ENCODE peak calls at places on chromosome 15, in eight cellular contexts. F is tibial nerve; X is stimulated activated naive CD8-positive, alpha-beta T cell treated with anti-CD3 and anti-CD28 coated beads, Interleukin-15, amount 100 ng/mL, for 72 hours; Y is stimulated activated CD4-positive, alpha-beta T cell treated with anti-CD3 and anti-CD28 coated beads, Interleukin-4, amount 100 ng/mL, for 4 hours; B is NCI-H1694; P is fibroblast of lung; D is MG63; U is activated CD4-positive, CD25-positive, alpha-beta regulatory T cell treated with anti-CD3 and anti-CD28 coated beads, Interleukin-2, amount 50 U/mL, for 16 hours. V is an unnamed sample.

GRCh38 chr15:68187559-68187958 is 17.6 kb downstream of the CALML4 start:
- DNase-seq in F (no peak), X (no peak), Y (no peak), B (peak; percentile 64), P (peak; percentile 90), D (peak; percentile 40), U (no peak), V (no peak)

GRCh38 chr15:90560229-90560771 is 30.6 kb downstream of the CRTC3 start:
- DNase-seq in F (peak; percentile 32), X (no peak), Y (no peak), B (no peak), P (peak; percentile 95), D (peak; percentile 45), U (no peak), V (no peak)

GRCh38 chr15:35329993-35330695 is 215.8 kb downstream of the DPH6 start:
- DNase-seq in F (no peak), X (no peak), Y (no peak), B (no peak), P (no peak), D (no peak), U (no peak), V (no peak)

GRCh38 chr15:89171136-89172072 is 50.0 kb downstream of the RLBP1 start:
- DNase-seq in F (no peak), X (no peak), Y (no peak), B (peak; percentile 56), P (peak; percentile 63), D (peak; percentile 29), U (no peak), V (peak; percentile 19)

GRCh38 chr15:75420698-75421097 is 30.8 kb downstream of the SIN3A start:
- DNase-seq in F (no peak), X (no peak), Y (no peak), B (no peak), P (peak; percentile 54), D (no peak), U (no peak), V (no peak)

GRCh38 chr15:80710635-80711553 is 15.8 kb downstream of the ABHD17C start:
- DNase-seq in F (no peak), X (peak; percentile 82), Y (no peak), B (no peak), P (no peak), D (no peak), U (no peak), V (no peak)

GRCh38 chr15:90667063-90667754 is 49.9 kb upstream of the BLM start:
- DNase-seq in F (no peak), X (no peak), Y (no peak), B (no peak), P (no peak), D (no peak), U (no peak), V (no peak)

GRCh38 chr15:26038693-26039092 is 175.6 kb upstream of the ATP10A start:
- DNase-seq in F (no peak), X (no peak), Y (no peak), B (no peak), P (no peak), D (no peak), U (no peak), V (no peak)

GRCh38 chr15:88701561-88702095 is 62.8 kb downstream of the ISG20 start:
- DNase-seq in F (no peak), X (no peak), Y (no peak), B (peak; percentile 5), P (no peak), D (no peak), U (no peak), V (no peak)

GRCh38 chr15:69403611-69404010 is 10.5 kb upstream of the KIF23 start:
- DNase-seq in F (no peak), X (no peak), Y (no peak), B (no peak), P (peak; percentile 88), D (peak; percentile 15), U (no peak), V (no peak)

GRCh38 chr15:45179221-45179985 is 8.4 kb downstream of the SHF start:
- DNase-seq in F (no peak), X (peak; percentile 38), Y (peak; percentile 44), B (no peak), P (no peak), D (no peak), U (no peak), V (peak; percentile 54)

GRCh38 chr15:62390793-62391543 is 225.9 kb upstream of the C2CD4B start:
- DNase-seq in F (no peak), X (peak; percentile 27), Y (peak; percentile 24), B (no peak), P (peak; percentile 46), D (peak; percentile 53), U (no peak), V (peak; percentile 29)

GRCh38 chr15:42131826-42132806 is 24.3 kb downstream of the PLA2G4F start:
- DNase-seq in F (no peak), X (no peak), Y (no peak), B (no peak), P (no peak), D (no peak), U (no peak), V (no peak)

GRCh38 chr15:80325206-80325605 is 73.2 kb upstream of the CTXND1 start:
- DNase-seq in F (no peak), X (no peak), Y (no peak), B (no peak), P (peak; percentile 43), D (no peak), U (no peak), V (no peak)

GRCh38 chr15:92906563-92907081 is 6.5 kb downstream of the CHD2 start:
- DNase-seq in F (no peak), X (peak; percentile 58), Y (no peak), B (no peak), P (no peak), D (peak; percentile 22), U (peak; percentile 33), V (peak; percentile 56)

GRCh38 chr15:58958811-58959210 is 25.3 kb upstream of the SLTM start:
- DNase-seq in F (no peak), X (no peak), Y (no peak), B (no peak), P (no peak), D (no peak), U (no peak), V (no peak)

GRCh38 chr15:100759116-100759515 is 120.5 kb upstream of the ALDH1A3 start:
- DNase-seq in F (no peak), X (no peak), Y (no peak), B (no peak), P (peak; percentile 67), D (peak; percentile 77), U (no peak), V (no peak)

GRCh38 chr15:63601026-63601726 is 4.0 kb downstream of the FBXL22 start:
- DNase-seq in F (no peak), X (peak; percentile 59), Y (peak; percentile 51), B (no peak), P (no peak), D (peak; percentile 57), U (no peak), V (peak; percentile 60)

GRCh38 chr15:78640527-78640839 is 527 bp downstream of the CHRNB4 start:
- DNase-seq in F (no peak), X (no peak), Y (no peak), B (no peak), P (no peak), D (no peak), U (no peak), V (no peak)

GRCh38 chr15:26287381-26287780 is 424.3 kb upstream of the ATP10A start:
- DNase-seq in F (no peak), X (no peak), Y (no peak), B (no peak), P (no peak), D (no peak), U (no peak), V (no peak)

GRCh38 chr15:76433798-76434400 is 97.3 kb downstream of the ISL2 start:
- DNase-seq in F (no peak), X (no peak), Y (no peak), B (no peak), P (no peak), D (peak; percentile 4), U (no peak), V (no peak)

GRCh38 chr15:64134322-64134829 is 17.2 kb upstream of the SNX22 start:
- DNase-seq in F (no peak), X (no peak), Y (no peak), B (no peak), P (peak; percentile 61), D (peak; percentile 61), U (no peak), V (no peak)

GRCh38 chr15:68244235-68244634 is 14.7 kb upstream of the CLN6 start:
- DNase-seq in F (no peak), X (no peak), Y (no peak), B (no peak), P (no peak), D (no peak), U (no peak), V (no peak)

GRCh38 chr15:69798481-69799315 is 299.0 kb downstream of the TLE3 start:
- DNase-seq in F (no peak), X (no peak), Y (no peak), B (no peak), P (no peak), D (no peak), U (no peak), V (no peak)

GRCh38 chr15:52257734-52258062 is 37.9 kb downstream of the MYO5C start:
- DNase-seq in F (no peak), X (no peak), Y (no peak), B (no peak), P (no peak), D (peak; percentile 29), U (no peak), V (no peak)

GRCh38 chr15:74392402-74392876 is 25.0 kb upstream of the CYP11A1 start:
- DNase-seq in F (no peak), X (no peak), Y (no peak), B (no peak), P (peak; percentile 27), D (no peak), U (no peak), V (no peak)

GRCh38 chr15:34810455-34811146 is 15.3 kb upstream of the ACTC1 start:
- DNase-seq in F (no peak), X (no peak), Y (no peak), B (no peak), P (peak; percentile 96), D (peak; percentile 80), U (no peak), V (no peak)

GRCh38 chr15:95590533-95591044 is 739.9 kb upstream of the NR2F2 start:
- DNase-seq in F (no peak), X (no peak), Y (no peak), B (no peak), P (peak; percentile 79), D (no peak), U (no peak), V (no peak)

GRCh38 chr15:92519709-92520108 is 126.0 kb downstream of the ST8SIA2 start:
- DNase-seq in F (no peak), X (no peak), Y (no peak), B (no peak), P (no peak), D (no peak), U (no peak), V (no peak)

GRCh38 chr15:58083526-58083925 is 18.0 kb upstream of the ALDH1A2 start:
- DNase-seq in F (no peak), X (no peak), Y (no peak), B (no peak), P (no peak), D (no peak), U (no peak), V (no peak)

GRCh38 chr15:95669146-95669922 is 661.2 kb upstream of the NR2F2 start:
- DNase-seq in F (no peak), X (no peak), Y (no peak), B (no peak), P (no peak), D (peak; percentile 15), U (no peak), V (no peak)

V was measured in activated naive CD4-positive, alpha-beta T cell treated with anti-CD3 and anti-CD28 coated beads, Interleukin-2, amount 50 U/mL, for 16 hours.